ENCODE peak calls at places on chromosomes 12 and 14, in ten cellular contexts. N is hepatocyte, H is OCI-LY7, U is HCT116, A is GM23248, I is PC-3, R is GM12878, P is fibroblast of lung, M is mammary epithelial cell, F is astrocyte. S is an unnamed sample.

GRCh38 chr12:125092872-125093680 is 27.8 kb downstream of the AACS start:
- DNase-seq in P (peak; percentile 61), I (peak; percentile 66), R (no peak), F (peak; percentile 41), A (peak; percentile 78), H (no peak), U (no peak), N (peak; percentile 78), M (peak; percentile 14), S (peak; percentile 92)

GRCh38 chr14:102090713-102091112 is 3.9 kb upstream of the HSP90AA1 start:
- DNase-seq in R (no peak), I (no peak), F (no peak), M (no peak), H (no peak), N (no peak), A (no peak), P (no peak), U (no peak), S (no peak)

GRCh38 chr12:85835810-85836715 is at the start of gene RASSF9:
- DNase-seq in N (peak; percentile 70), F (peak; percentile 94), I (peak; percentile 53), M (peak; percentile 86), P (peak; percentile 81), A (peak; percentile 90), H (no peak), R (no peak), U (no peak), S (peak; percentile 10)

GRCh38 chr12:80282761-80283160 is 161.3 kb upstream of the PTPRQ start:
- DNase-seq in R (no peak), U (no peak), F (no peak), I (no peak), H (no peak), M (peak; percentile 11), N (no peak), A (peak; percentile 63), P (peak; percentile 19), S (no peak)

GRCh38 chr14:23052671-23053070 is 4.6 kb downstream of the CDH24 start:
- DNase-seq in N (no peak), U (no peak), A (no peak), P (no peak), R (no peak), F (no peak), H (no peak), M (no peak), I (no peak), S (no peak)

GRCh38 chr12:82474798-82475184 is 116.5 kb downstream of the METTL25 start:
- DNase-seq in I (peak; percentile 63), P (no peak), U (no peak), F (peak; percentile 12), M (peak; percentile 24), H (no peak), R (no peak), A (peak; percentile 20), N (no peak), S (no peak)

GRCh38 chr12:116784238-116784612 is 46.1 kb downstream of the RNFT2 start:
- DNase-seq in H (peak; percentile 39), A (no peak), N (no peak), I (peak; percentile 20), U (peak; percentile 18), R (no peak), M (no peak), F (no peak), P (no peak), S (no peak)

GRCh38 chr12:6620137-6620884 is 13.1 kb upstream of the CHD4 start:
- DNase-seq in P (no peak), N (peak; percentile 66), I (no peak), A (peak; percentile 82), R (no peak), F (peak; percentile 21), M (no peak), H (no peak), U (no peak), S (no peak)

GRCh38 chr12:68294246-68294645 is 37.9 kb downstream of the MDM1 start:
- DNase-seq in I (no peak), A (no peak), N (no peak), U (no peak), H (no peak), M (no peak), R (no peak), P (peak; percentile 16), F (no peak), S (no peak)

GRCh38 chr12:52023182-52023975 is 16.6 kb downstream of the TAMALIN start:
- DNase-seq in A (peak; percentile 81), M (peak; percentile 36), H (peak; percentile 90), N (peak; percentile 93), P (peak; percentile 65), U (peak; percentile 62), R (no peak), I (peak; percentile 78), F (peak; percentile 25), S (peak; percentile 59)

GRCh38 chr12:52026267-52026666 is 19.5 kb downstream of the TAMALIN start:
- DNase-seq in P (no peak), H (no peak), M (no peak), N (no peak), U (no peak), R (no peak), F (no peak), A (no peak), I (no peak), S (no peak)

GRCh38 chr12:52022841-52023181 is 16.1 kb downstream of the TAMALIN start:
- DNase-seq in I (peak; percentile 42), M (no peak), U (no peak), F (no peak), R (no peak), A (no peak), P (no peak), N (peak; percentile 56), H (no peak), S (peak; percentile 36)

GRCh38 chr12:52025301-52026172 is 18.8 kb downstream of the TAMALIN start:
- DNase-seq in A (peak; percentile 92), H (peak; percentile 88), I (peak; percentile 90), P (peak; percentile 86), F (peak; percentile 55), U (peak; percentile 86), R (peak; percentile 45), M (peak; percentile 78), N (peak; percentile 89), S (peak; percentile 80)

DNA sequence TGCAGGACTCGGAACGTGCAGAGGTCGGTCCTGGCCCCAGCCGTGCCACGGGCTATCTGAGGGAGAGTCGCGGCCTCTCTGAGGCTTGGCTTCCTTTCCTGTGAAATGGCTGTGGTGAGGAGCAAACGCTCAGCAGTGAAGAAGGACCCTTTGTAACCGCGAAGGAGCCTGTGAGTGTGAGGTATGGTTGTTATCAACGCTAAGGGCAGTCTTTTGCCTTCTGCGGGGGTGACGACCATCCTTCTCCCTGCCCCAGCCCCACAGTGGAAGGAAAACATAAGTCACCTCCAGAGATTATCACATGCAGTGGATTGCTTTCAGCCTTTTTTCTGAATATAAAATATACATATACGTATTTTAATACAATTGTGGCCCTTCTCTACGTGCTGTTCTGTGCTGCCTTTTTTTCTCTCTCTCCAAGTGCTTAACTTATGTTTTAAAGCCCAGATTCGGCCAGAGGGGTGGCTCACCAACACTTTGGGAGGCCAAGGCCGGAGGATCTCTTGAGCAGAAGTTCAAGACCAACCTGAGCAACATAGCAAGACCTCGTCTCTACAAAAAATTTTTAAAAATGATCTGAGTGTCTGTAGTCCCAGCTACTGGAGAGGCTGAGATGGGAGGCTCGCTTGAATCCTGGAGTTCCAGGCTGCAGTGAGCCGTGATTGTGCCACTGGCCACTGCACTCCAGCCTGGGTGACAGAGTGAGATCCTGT is 17.4 kb downstream of the TAMALIN start:
- DNase-seq in H (peak; percentile 59), M (no peak), U (no peak), F (peak; percentile 18), N (no peak), P (no peak), A (no peak), I (no peak), R (no peak), S (no peak)
- H2AFZ ChIP-seq in H (peak overlapping the region; percentile 53), M (peak overlapping the region; percentile 75), U (no peak overlapping the region), F (peak overlapping the region; percentile 81), N (peak overlapping the region; percentile 41), P (peak overlapping the region; percentile 67), A (peak overlapping the region; percentile 91), I (peak overlapping the region; percentile 96), R (peak overlapping the region; percentile 68), S (no peak overlapping the region)

DNA sequence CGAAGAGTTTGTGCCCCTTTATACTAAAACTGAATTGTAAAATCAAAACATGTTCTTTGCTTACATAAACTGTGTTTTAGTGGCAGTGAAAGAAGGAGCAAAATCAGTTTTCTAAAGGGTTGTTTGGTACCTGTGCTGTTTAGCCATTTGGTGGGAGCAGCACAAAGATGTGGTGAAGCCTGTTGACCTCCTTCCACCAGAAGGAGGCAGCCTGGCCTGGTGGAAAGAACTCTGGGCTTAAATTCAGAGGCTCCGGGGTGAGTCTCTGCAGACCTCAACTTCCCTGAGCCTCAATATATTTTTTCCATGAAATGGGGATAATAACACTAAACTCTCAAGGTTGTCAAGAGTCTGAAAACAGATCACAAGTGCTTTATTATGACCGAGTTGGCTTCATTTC is 502.5 kb downstream of the VRK1 start:
- DNase-seq in F (no peak), U (no peak), A (no peak), I (no peak), R (no peak), M (no peak), P (no peak), N (no peak), H (no peak), S (no peak)
- H2AFZ ChIP-seq in F (no peak overlapping the region), U (no peak overlapping the region), A (no peak overlapping the region), I (no peak overlapping the region), R (no peak overlapping the region), M (no peak overlapping the region), P (no peak overlapping the region), N (no peak overlapping the region), H (no peak overlapping the region), S (no peak overlapping the region)

GRCh38 chr14:73460691-73461127 is 2.4 kb upstream of the NUMB start:
- DNase-seq in M (peak; percentile 55), F (peak; percentile 80), R (no peak), P (peak; percentile 56), I (peak; percentile 61), N (no peak), H (peak; percentile 37), U (no peak), A (peak; percentile 91), S (no peak)
- H2AFZ ChIP-seq in M (no peak overlapping the region), F (no peak overlapping the region), R (no peak overlapping the region), P (no peak overlapping the region), I (no peak overlapping the region), N (no peak overlapping the region), H (peak overlapping the region; percentile 81), U (peak overlapping the region; percentile 7), A (no peak overlapping the region), S (no peak overlapping the region)

GRCh38 chr14:78758333-78758732 is 588.2 kb downstream of the NRXN3 start:
- DNase-seq in H (peak; percentile 24), U (peak; percentile 4), F (peak; percentile 11), N (peak; percentile 43), A (peak; percentile 59), P (peak; percentile 1), M (peak; percentile 45), R (peak; percentile 13), I (peak; percentile 45), S (peak; percentile 30)

GRCh38 chr14:78752789-78753188 is 582.6 kb downstream of the NRXN3 start:
- DNase-seq in A (peak; percentile 3), F (peak; percentile 29), U (no peak), I (no peak), M (peak; percentile 35), H (no peak), R (no peak), N (peak; percentile 16), P (no peak), S (no peak)

DNA sequence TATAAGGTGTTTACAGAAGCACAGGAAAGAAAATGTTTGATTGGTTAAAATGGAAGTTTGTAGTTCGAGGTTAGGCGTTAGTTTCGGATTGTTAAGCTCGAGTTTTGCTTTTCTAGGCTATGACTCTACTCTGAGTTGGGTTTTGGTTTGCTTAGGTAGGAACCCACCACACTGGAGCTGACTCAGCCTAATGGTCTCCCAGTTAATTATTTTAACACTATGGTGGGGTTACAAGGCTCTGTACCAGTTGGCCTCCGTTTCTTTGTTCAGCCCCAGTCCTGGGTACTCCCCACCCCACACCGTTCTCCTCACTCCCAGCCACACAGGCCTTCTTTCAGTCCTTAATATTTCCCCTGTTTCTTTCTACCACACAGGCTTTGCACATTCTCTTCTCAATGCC is 583.9 kb downstream of the NRXN3 start:
- DNase-seq in R (no peak), A (no peak), H (no peak), I (no peak), N (no peak), F (no peak), P (no peak), M (no peak), U (no peak), S (no peak)
- H2AFZ ChIP-seq in R (no peak overlapping the region), A (no peak overlapping the region), H (no peak overlapping the region), I (no peak overlapping the region), N (no peak overlapping the region), F (no peak overlapping the region), P (no peak overlapping the region), M (no peak overlapping the region), U (no peak overlapping the region), S (no peak overlapping the region)